ENCODE peak calls at places on chromosomes 6 and 20, in seven cellular contexts. V is SJSA1, A is mesenchymal stem cell, K is H1, X is kidney, Z is upper lobe of right lung, E is pancreas. D is an unnamed sample. For H3K4me1, the result is how much of the 10 kb centered on the place peaks cover.

GRCh38 chr20:37392441-37393195 is 46.7 kb downstream of the SRC start:
- DNase-seq in E (no peak), X (peak), Z (no peak), K (no peak), A (no peak), V (no peak), D (no peak)

GRCh38 chr6:48962041-48962440 is 501.0 kb downstream of the MMUT start:
- DNase-seq in V (no peak), E (no peak), A (no peak), X (no peak), Z (no peak), K (no peak), D (no peak)

GRCh38 chr6:116244284-116244683 is 9.6 kb downstream of the TSPYL4 start:
- DNase-seq in K (no peak), V (no peak), E (no peak), X (no peak), A (no peak), Z (no peak), D (no peak)

GRCh38 chr6:524803-525202 is 132.1 kb downstream of the HUS1B start:
- DNase-seq in K (no peak), X (no peak), V (no peak), Z (no peak), E (no peak), A (no peak), D (no peak)

GRCh38 chr6:33860706-33861474 is 57.1 kb upstream of the MLN start:
- DNase-seq in X (peak), V (no peak), K (no peak), Z (no peak), E (no peak), A (peak), D (no peak)

GRCh38 chr20:14800743-14801425 is 463.5 kb upstream of the FLRT3 start:
- DNase-seq in X (no peak), A (no peak), V (no peak), K (no peak), E (no peak), Z (no peak), D (no peak)

GRCh38 chr6:129402244-129402643 is 307.7 kb downstream of the ARHGAP18 start:
- DNase-seq in A (peak), E (no peak), Z (no peak), X (no peak), V (no peak), K (no peak), D (no peak)

GRCh38 chr20:37407573-37408002 is 61.6 kb downstream of the SRC start:
- DNase-seq in Z (no peak), V (no peak), E (no peak), K (no peak), A (no peak), X (no peak), D (no peak)

GRCh38 chr6:155374681-155375080 is 60.4 kb upstream of the TFB1M start:
- DNase-seq in E (no peak), V (no peak), X (no peak), Z (no peak), K (no peak), A (no peak), D (no peak)

GRCh38 chr6:24492475-24492874 is 2.3 kb upstream of the ALDH5A1 start:
- DNase-seq in X (no peak), V (no peak), Z (no peak), A (no peak), K (no peak), E (no peak), D (no peak)

GRCh38 chr6:40779399-40779798 is 192.2 kb upstream of the LRFN2 start:
- DNase-seq in V (peak), Z (no peak), X (no peak), A (peak), K (no peak), E (no peak), D (no peak)

GRCh38 chr6:63910863-63911665 is 275.5 kb downstream of the PHF3 start:
- DNase-seq in A (peak), K (no peak), X (no peak), Z (no peak), V (no peak), E (no peak), D (no peak)

GRCh38 chr6:137086031-137086430 is 41.3 kb upstream of the IL20RA start:
- DNase-seq in Z (no peak), K (no peak), E (no peak), X (no peak), A (no peak), V (no peak), D (no peak)

DNA sequence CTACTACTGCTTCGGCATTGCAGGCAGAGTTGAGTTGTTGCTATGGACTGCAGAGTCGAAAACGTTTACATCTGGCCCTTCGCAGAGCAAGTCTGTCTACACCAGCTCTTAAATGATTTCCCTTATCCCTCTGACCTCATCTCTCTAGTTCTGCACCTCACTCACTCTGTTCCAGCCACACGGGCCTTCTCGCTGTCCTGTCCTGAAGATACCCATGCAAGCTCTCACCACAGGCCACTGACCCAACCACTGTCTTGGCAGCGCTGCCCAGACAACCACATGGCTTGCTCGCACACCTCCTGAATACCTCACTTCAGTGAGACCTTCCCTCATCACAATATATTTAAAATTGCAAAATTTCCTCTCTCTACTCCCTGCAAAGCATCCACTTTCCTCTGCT is 31.4 kb downstream of the B4GALT5 start:
- DNase-seq in V (no peak), X (no peak), A (no peak), E (no peak), Z (no peak), K (no peak), D (no peak)
- H3K4me1 ChIP-seq in V (under half), X (half or more), A (under half), E (under half), Z (half or more), K (under half), D (under half)

DNA sequence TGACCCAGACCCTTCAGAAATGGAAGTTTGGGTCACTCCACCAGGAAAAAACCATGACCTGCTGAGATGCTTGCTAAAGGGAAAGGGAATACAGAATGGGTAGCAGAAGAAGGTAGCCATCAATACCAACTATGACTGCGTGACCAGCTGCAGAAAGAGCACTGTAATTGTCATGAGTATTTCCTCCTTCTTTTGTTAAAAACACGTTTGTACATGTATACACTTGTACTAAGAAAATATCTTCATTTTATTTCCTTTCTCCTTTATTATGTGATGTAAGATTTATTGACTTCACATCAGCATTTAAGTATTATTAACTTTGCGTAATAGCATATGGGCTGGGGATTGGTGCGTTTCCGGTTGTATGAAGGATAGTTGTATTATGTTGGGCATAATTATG is 12.6 kb upstream of the MUC21 start:
- DNase-seq in X (no peak), A (no peak), E (no peak), V (no peak), K (no peak), Z (no peak), D (no peak)
- H3K4me1 ChIP-seq in X (under half), A (under half), E (under half), V (under half), K (under half), Z (under half), D (under half)

GRCh38 chr20:4326194-4327065 is 311.1 kb upstream of the RNF24 start:
- DNase-seq in K (no peak), E (no peak), X (peak), Z (no peak), A (no peak), V (peak), D (no peak)

GRCh38 chr20:4328541-4328940 is 313.2 kb upstream of the RNF24 start:
- DNase-seq in V (no peak), E (no peak), A (no peak), Z (no peak), K (no peak), X (no peak), D (no peak)

GRCh38 chr20:4329232-4329631 is 313.9 kb upstream of the RNF24 start:
- DNase-seq in E (no peak), X (no peak), Z (no peak), K (no peak), V (no peak), A (no peak), D (no peak)

GRCh38 chr20:4325548-4326187 is 310.3 kb upstream of the RNF24 start:
- DNase-seq in A (no peak), E (no peak), X (peak), V (peak), Z (no peak), K (no peak), D (no peak)

GRCh38 chr20:4327956-4328355 is 312.6 kb upstream of the RNF24 start:
- DNase-seq in Z (no peak), A (no peak), K (no peak), V (no peak), E (no peak), X (no peak), D (no peak)
- H3K4me1 ChIP-seq in Z (under half), A (under half), K (under half), V (under half), E (under half), X (under half), D (under half)

GRCh38 chr20:9616455-9616805 is 102.0 kb downstream of the LAMP5 start:
- DNase-seq in A (no peak), Z (no peak), V (no peak), E (no peak), X (no peak), K (no peak), D (no peak)
- H3K4me1 ChIP-seq in A (under half), Z (under half), V (under half), E (under half), X (under half), K (under half), D (under half)

DNA sequence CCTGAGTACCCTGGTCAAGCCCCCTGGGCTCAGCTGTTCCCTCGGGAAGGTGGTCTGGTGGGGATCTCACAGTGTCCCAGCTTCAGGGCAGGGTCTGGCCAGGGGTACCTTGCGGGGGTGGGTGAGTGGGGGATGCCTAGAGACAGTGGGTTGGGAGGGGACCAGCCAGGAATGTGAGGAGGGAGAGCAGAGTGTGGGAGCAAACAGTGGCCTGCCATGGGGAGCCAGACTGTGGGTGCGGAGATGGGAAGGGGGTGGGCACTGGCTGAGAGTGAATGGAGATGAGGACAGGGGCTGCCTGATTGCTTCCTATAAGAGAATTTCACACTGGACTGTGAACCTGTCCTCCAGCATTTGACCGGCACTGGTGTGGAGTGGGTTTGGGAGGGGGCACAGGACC is 95.1 kb downstream of the VEGFA start:
- DNase-seq in V (no peak), K (no peak), E (no peak), A (no peak), Z (peak), X (peak), D (no peak)
- H3K4me1 ChIP-seq in V (under half), K (under half), E (under half), A (under half), Z (under half), X (under half), D (under half)

GRCh38 chr6:26427093-26427809 is 13.1 kb upstream of the BTN3A3 start:
- DNase-seq in Z (no peak), V (no peak), A (no peak), E (no peak), X (no peak), K (no peak), D (no peak)
- H3K4me1 ChIP-seq in Z (under half), V (under half), A (under half), E (under half), X (under half), K (under half), D (under half)

DNA sequence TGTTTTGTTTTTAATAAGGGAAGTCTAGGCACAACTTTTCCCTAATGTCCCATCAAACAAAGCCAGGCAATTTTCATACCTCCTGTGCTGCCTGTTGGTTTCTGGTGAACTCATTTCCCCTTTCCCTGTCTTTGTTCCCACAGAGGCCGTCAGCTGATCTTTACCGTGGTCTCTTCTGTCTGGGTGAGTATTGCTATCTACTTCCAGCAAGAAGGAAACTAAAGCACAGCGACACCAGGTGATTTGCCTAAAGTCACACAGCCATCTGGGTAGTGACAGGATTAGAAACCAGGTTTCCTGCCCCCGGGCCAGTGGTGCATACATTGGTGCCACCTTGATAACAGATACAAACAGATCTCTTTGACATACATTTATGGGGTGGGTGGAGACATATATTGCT is 59.6 kb downstream of the RAB44 start:
- DNase-seq in E (no peak), X (no peak), K (no peak), V (no peak), Z (no peak), A (no peak), D (no peak)
- H3K4me1 ChIP-seq in E (under half), X (under half), K (under half), V (under half), Z (under half), A (under half), D (under half)

GRCh38 chr20:47710665-47711045 is 74.6 kb downstream of the SULF2 start:
- DNase-seq in Z (no peak), K (no peak), A (no peak), V (no peak), E (no peak), X (peak), D (no peak)
- H3K4me1 ChIP-seq in Z (under half), K (under half), A (under half), V (under half), E (under half), X (under half), D (under half)

GRCh38 chr20:51541189-51542032 is 1.1 kb downstream of the NFATC2 start:
- DNase-seq in Z (peak), X (peak), K (no peak), A (peak), E (peak), V (no peak), D (peak)
- H3K4me1 ChIP-seq in Z (under half), X (under half), K (under half), A (under half), E (under half), V (under half), D (under half)

GRCh38 chr6:107942164-107942563 is 15.8 kb downstream of the SEC63 start:
- DNase-seq in E (no peak), A (no peak), Z (no peak), V (no peak), K (no peak), X (no peak), D (no peak)
- H3K4me1 ChIP-seq in E (under half), A (under half), Z (under half), V (under half), K (under half), X (under half), D (under half)

D was measured in tibial nerve.